ENCODE peak calls at places on chromosomes 6 and 20, in five cellular contexts. L, T, I, M and A are unnamed samples.

GRCh38 chr6:129954749-129955431 is 63.5 kb upstream of the L3MBTL3 start:
- DNase-seq in L (no peak), T (no peak), I (no peak), M (no peak), A (no peak)

GRCh38 chr20:32663704-32664351 is 9.9 kb downstream of the C20orf203 start:
- DNase-seq in L (no peak), T (no peak), I (no peak), M (no peak), A (no peak)

GRCh38 chr6:105688573-105688972 is 285.7 kb upstream of the PREP start:
- DNase-seq in L (no peak), T (no peak), I (no peak), M (no peak), A (no peak)

GRCh38 chr6:139313229-139313628 is 21.4 kb upstream of the TXLNB start:
- DNase-seq in L (no peak), T (no peak), I (no peak), M (no peak), A (no peak)

GRCh38 chr6:111603648-111604047 is 2.0 kb downstream of the TRAF3IP2 start:
- DNase-seq in L (no peak), T (no peak), I (no peak), M (no peak), A (no peak)

GRCh38 chr6:2403546-2403945 is 158.1 kb upstream of the GMDS start:
- DNase-seq in L (no peak), T (no peak), I (no peak), M (no peak), A (no peak)

GRCh38 chr20:34120213-34120612 is 8.2 kb upstream of the EIF2S2 start:
- DNase-seq in L (no peak), T (no peak), I (no peak), M (no peak), A (no peak)

GRCh38 chr6:154501287-154501868 is 9.1 kb downstream of the CNKSR3 start:
- DNase-seq in L (no peak), T (peak; percentile 20), I (no peak), M (no peak), A (no peak)

GRCh38 chr20:48098099-48098498 is 312.8 kb upstream of the SULF2 start:
- DNase-seq in L (no peak), T (no peak), I (no peak), M (no peak), A (no peak)

GRCh38 chr20:35135867-35136586 is 11.1 kb downstream of the EDEM2 start:
- DNase-seq in L (no peak), T (peak; percentile 91), I (no peak), M (no peak), A (no peak)

GRCh38 chr6:133017581-133017980 is 203.2 kb downstream of the RPS12 start:
- DNase-seq in L (no peak), T (no peak), I (no peak), M (no peak), A (no peak)

GRCh38 chr6:3999800-4000661 is 78.9 kb downstream of the FAM217A start:
- DNase-seq in L (no peak), T (no peak), I (no peak), M (no peak), A (no peak)

GRCh38 chr6:152976749-152977148 is 6.1 kb downstream of the FBXO5 start:
- DNase-seq in L (no peak), T (no peak), I (no peak), M (no peak), A (no peak)

GRCh38 chr20:58847483-58847882 is 3.2 kb downstream of the GNAS-AS1 start:
- DNase-seq in L (no peak), T (no peak), I (no peak), M (no peak), A (no peak)

GRCh38 chr6:147078106-147078505 is 126.1 kb upstream of the STXBP5 start:
- DNase-seq in L (no peak), T (no peak), I (no peak), M (no peak), A (no peak)

GRCh38 chr20:37808752-37809070 is 94.2 kb upstream of the VSTM2L start:
- DNase-seq in L (no peak), T (no peak), I (no peak), M (no peak), A (no peak)

GRCh38 chr6:21754891-21755290 is 161.3 kb downstream of the SOX4 start:
- DNase-seq in L (no peak), T (no peak), I (no peak), M (no peak), A (no peak)

GRCh38 chr20:478010-478948 is 15.9 kb upstream of the TBC1D20 start:
- DNase-seq in L (no peak), T (no peak), I (no peak), M (no peak), A (no peak)